ENCODE peak calls at places on chromosomes 12 and 14, in seven cellular contexts. J is Peyer's patch; O is HCT116; H is ovary; C is hepatocyte; B is MM.1S; G is CD8-positive, alpha-beta T cell. A is an unnamed sample.

GRCh38 chr12:111529424-111530368 is 69.4 kb downstream of the ATXN2 start:
- DNase-seq in G (peak; percentile 55), H (peak; percentile 54), O (peak; percentile 34), J (peak; percentile 52), C (peak; percentile 67), B (peak; percentile 42), A (no peak)

GRCh38 chr12:92208613-92209121 is 63.0 kb upstream of the BTG1 start:
- DNase-seq in C (peak; percentile 55), J (no peak), G (peak; percentile 25), B (peak; percentile 95), H (no peak), O (no peak), A (peak; percentile 67)

GRCh38 chr12:22100952-22101748 is 55.1 kb downstream of the CMAS start:
- DNase-seq in O (peak; percentile 18), H (no peak), J (no peak), C (peak; percentile 57), B (peak; percentile 65), G (peak; percentile 19), A (peak; percentile 78)

GRCh38 chr14:35878272-35879140 is 52.4 kb downstream of the BRMS1L start:
- DNase-seq in B (no peak), C (peak; percentile 61), G (no peak), J (no peak), O (peak; percentile 12), H (no peak), A (peak; percentile 63)

GRCh38 chr12:116975779-116976393 is 65.1 kb downstream of the FBXW8 start:
- DNase-seq in H (no peak), G (no peak), C (no peak), J (no peak), B (no peak), O (no peak), A (no peak)

GRCh38 chr12:121872546-121873223 is 14.0 kb upstream of the HPD start:
- DNase-seq in C (peak; percentile 86), J (no peak), O (no peak), H (peak; percentile 83), G (no peak), B (no peak), A (peak; percentile 93)

GRCh38 chr14:95901014-95901413 is 24.4 kb downstream of the TUNAR start:
- DNase-seq in O (no peak), G (no peak), B (no peak), H (no peak), J (no peak), C (no peak), A (no peak)

GRCh38 chr14:31320216-31320615 is 100.1 kb downstream of the HEATR5A start:
- DNase-seq in J (no peak), H (no peak), G (no peak), C (no peak), B (no peak), O (no peak), A (no peak)

GRCh38 chr12:105076098-105076497 is 8.2 kb downstream of the ALDH1L2 start:
- DNase-seq in G (no peak), B (no peak), J (no peak), O (no peak), C (no peak), H (no peak), A (no peak)

GRCh38 chr12:26473291-26473690 is 277.9 kb downstream of the SSPN start:
- DNase-seq in H (no peak), B (no peak), C (no peak), O (no peak), G (no peak), J (no peak), A (peak; percentile 9)

GRCh38 chr14:105929327-105930081 is 403.1 kb downstream of the TMEM121 start:
- DNase-seq in O (no peak), C (no peak), B (no peak), H (peak; percentile 16), G (no peak), J (no peak), A (no peak)

GRCh38 chr12:105330938-105331804 is 680 bp downstream of the C12orf75 start:
- DNase-seq in C (peak; percentile 68), J (no peak), H (peak; percentile 53), G (peak; percentile 54), O (no peak), B (peak; percentile 33), A (no peak)

GRCh38 chr12:31120392-31121008 is 46.8 kb downstream of the DDX11 start:
- DNase-seq in H (no peak), B (no peak), C (no peak), J (no peak), G (no peak), O (no peak), A (no peak)

GRCh38 chr14:89041245-89041585 is 216.8 kb downstream of the TTC8 start:
- DNase-seq in O (peak; percentile 27), J (peak; percentile 87), H (peak; percentile 49), C (peak; percentile 78), B (no peak), G (no peak), A (no peak)

GRCh38 chr14:77043984-77044485 is 15.5 kb upstream of the IRF2BPL start:
- DNase-seq in J (no peak), H (peak; percentile 53), G (no peak), O (no peak), B (no peak), C (no peak), A (no peak)

GRCh38 chr12:3342051-3342450 is 149.0 kb upstream of the PRMT8 start:
- DNase-seq in J (no peak), B (no peak), C (peak; percentile 81), H (peak; percentile 77), G (no peak), O (no peak), A (no peak)

GRCh38 chr14:77181603-77182437 is at the start of gene TMEM63C:
- DNase-seq in O (peak; percentile 93), G (peak; percentile 51), C (peak; percentile 92), J (peak; percentile 73), H (no peak), B (peak; percentile 91), A (peak; percentile 57)

GRCh38 chr12:58424735-58425379 is 483.5 kb downstream of the ATP23 start:
- DNase-seq in O (no peak), C (no peak), J (no peak), B (peak; percentile 70), G (no peak), H (no peak), A (no peak)

GRCh38 chr12:132711169-132711843 is 664 bp downstream of the PGAM5 start:
- DNase-seq in C (peak; percentile 56), O (no peak), H (no peak), G (no peak), J (peak; percentile 66), B (no peak), A (no peak)

GRCh38 chr14:29654910-29655590 is 272.6 kb downstream of the PRKD1 start:
- DNase-seq in H (no peak), B (no peak), O (no peak), G (no peak), J (no peak), C (no peak), A (peak; percentile 51)

GRCh38 chr14:92958373-92959188 is 35.6 kb downstream of the CHGA start:
- DNase-seq in O (no peak), J (no peak), C (no peak), H (no peak), G (no peak), B (no peak), A (no peak)

GRCh38 chr14:105126970-105127307 is 41.6 kb downstream of the JAG2 start:
- DNase-seq in G (no peak), H (no peak), O (no peak), J (no peak), C (no peak), B (no peak), A (no peak)

GRCh38 chr12:131087991-131088700 is 134.4 kb downstream of the ADGRD1 start:
- DNase-seq in O (no peak), G (no peak), C (no peak), J (peak; percentile 32), H (peak; percentile 27), B (no peak), A (no peak)

GRCh38 chr12:56954956-56955355 is 2.5 kb downstream of the RDH16 start:
- DNase-seq in C (no peak), H (no peak), O (no peak), G (no peak), J (no peak), B (no peak), A (no peak)

GRCh38 chr14:64806202-64806861 is 73.4 kb downstream of the SPTB start:
- DNase-seq in H (no peak), J (no peak), C (peak; percentile 65), B (no peak), O (no peak), G (no peak), A (peak; percentile 89)

GRCh38 chr12:26833692-26834168 is 736 bp upstream of the ITPR2 start:
- DNase-seq in G (peak; percentile 38), B (peak; percentile 90), H (peak; percentile 68), O (no peak), J (peak; percentile 56), C (peak; percentile 68), A (no peak)

GRCh38 chr12:53039851-53040250 is 10.0 kb upstream of the TNS2 start:
- DNase-seq in J (no peak), G (no peak), C (no peak), H (no peak), B (no peak), O (no peak), A (no peak)
- H3K4me1 ChIP-seq in J (no peaks in the 10 kb centered on the region), G (peaks cover 13% of the 10 kb centered on the region), C (peaks cover 12% of the 10 kb centered on the region), H (peaks cover 6% of the 10 kb centered on the region), B (no peaks in the 10 kb centered on the region), O (peaks cover 8% of the 10 kb centered on the region), A (no peaks in the 10 kb centered on the region)

GRCh38 chr14:93984987-93985410 is 8.6 kb upstream of the ASB2 start:
- DNase-seq in B (no peak), H (peak; percentile 45), O (peak; percentile 60), C (peak; percentile 74), G (no peak), J (no peak), A (peak; percentile 68)
- TF ChIP-seq CTCF in B (no peak), H (no peak), O (peak; percentile 64), C (peak; percentile 24), G (no peak), J (no peak), A (peak; percentile 37)

DNA sequence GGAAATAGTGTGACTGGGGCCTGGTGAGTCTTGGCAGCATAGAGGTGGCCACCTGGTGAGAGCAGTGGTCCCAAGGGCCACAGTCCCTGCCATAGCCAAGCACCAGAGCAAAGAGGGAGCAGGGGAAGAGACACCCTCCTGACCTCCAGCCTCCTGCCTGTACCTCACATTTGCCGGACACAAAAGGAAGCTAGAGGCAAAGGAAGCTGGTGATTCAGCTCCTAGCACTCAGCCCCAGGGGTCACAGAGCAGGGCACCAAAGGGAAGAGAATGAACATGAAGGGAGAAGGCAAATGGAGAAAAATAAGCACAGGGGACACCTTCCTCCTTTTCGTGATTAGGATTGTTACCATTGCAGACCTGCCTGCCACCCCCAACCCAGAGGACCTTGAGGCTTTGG is 216.8 kb downstream of the ZFP36L1 start:
- DNase-seq in H (no peak), O (no peak), J (no peak), G (no peak), B (no peak), C (no peak), A (peak; percentile 25)
- H3K27ac ChIP-seq in H (no peak overlapping the region), O (peak overlapping the region; percentile 83), J (no peak overlapping the region), G (no peak overlapping the region), B (no peak overlapping the region), C (no peak overlapping the region), A (no peak overlapping the region)

GRCh38 chr12:11810160-11810559 is 160.7 kb downstream of the ETV6 start:
- DNase-seq in J (no peak), H (no peak), G (no peak), O (no peak), B (no peak), C (no peak), A (no peak)
- H3K4me1 ChIP-seq in J (peaks cover 3% of the 10 kb centered on the region), H (peaks cover 11% of the 10 kb centered on the region), G (peaks cover 18% of the 10 kb centered on the region), O (no peaks in the 10 kb centered on the region), B (peaks cover 54% of the 10 kb centered on the region), C (peaks cover 33% of the 10 kb centered on the region), A (peaks cover 12% of the 10 kb centered on the region)

GRCh38 chr14:23177181-23177580 is 6.3 kb downstream of the SLC7A8 start:
- DNase-seq in G (no peak), H (no peak), O (no peak), B (no peak), C (no peak), J (no peak), A (no peak)
- TF ChIP-seq CTCF in G (no peak), H (no peak), O (no peak), B (no peak), C (no peak), J (no peak), A (no peak)